ENCODE peak calls at places on chromosomes 2 and 18, in seven cellular contexts. B is HTR-8/SVneo; X is activated CD4-positive, alpha-beta memory T cell treated with anti-CD3 and anti-CD28 coated beads for 36 hours; Z is activated CD8-positive, alpha-beta T cell treated with anti-CD3 and anti-CD28 coated beads, Interleukin-2, amount 10 ng/mL, durations not matched to agents 7 days and 5 days; D is astrocyte of the spinal cord; I is EL; L is endodermal cell. M is an unnamed sample.

GRCh38 chr18:77069482-77069881 is 63.1 kb downstream of the MBP start:
- DNase-seq in I (no peak), D (no peak), Z (no peak), L (no peak), X (no peak), B (no peak), M (no peak)

GRCh38 chr18:58996131-58996632 is 131.5 kb downstream of the ZNF532 start:
- DNase-seq in Z (no peak), D (peak), L (no peak), I (peak), X (no peak), B (no peak), M (no peak)

GRCh38 chr18:48022021-48022420 is 91.6 kb upstream of the SMAD2 start:
- DNase-seq in Z (no peak), I (no peak), X (no peak), L (no peak), D (no peak), B (no peak), M (no peak)

GRCh38 chr18:31116853-31117595 is 14.8 kb upstream of the DSC2 start:
- DNase-seq in D (no peak), B (no peak), X (no peak), L (no peak), I (no peak), Z (no peak), M (no peak)

GRCh38 chr18:32037616-32038015 is 19.0 kb downstream of the RNF125 start:
- DNase-seq in L (no peak), D (no peak), B (no peak), I (no peak), Z (no peak), X (no peak), M (no peak)

GRCh38 chr2:61853086-61853847 is 593 bp downstream of the FAM161A start:
- DNase-seq in D (no peak), B (peak), X (no peak), I (peak), L (no peak), Z (no peak), M (no peak)

GRCh38 chr18:23369231-23369630 is 83.9 kb upstream of the RIOK3 start:
- DNase-seq in I (no peak), L (no peak), D (no peak), B (no peak), Z (no peak), X (no peak), M (no peak)

GRCh38 chr2:16756831-16757644 is 91.4 kb upstream of the CYRIA start:
- DNase-seq in L (peak), D (peak), B (peak), Z (peak), I (peak), X (peak), M (peak)

GRCh38 chr18:55473534-55473933 is 114.5 kb downstream of the TCF4 start:
- DNase-seq in X (no peak), Z (no peak), D (no peak), B (no peak), L (no peak), I (no peak), M (no peak)

GRCh38 chr2:8191427-8191826 is 490.4 kb upstream of the ID2 start:
- DNase-seq in B (no peak), I (no peak), L (no peak), X (no peak), Z (no peak), D (no peak), M (no peak)

GRCh38 chr2:219009294-219009693 is 16.1 kb upstream of the CRYBA2 start:
- DNase-seq in Z (no peak), D (no peak), L (no peak), I (no peak), X (no peak), B (no peak), M (no peak)

GRCh38 chr2:149050188-149050587 is 11.7 kb downstream of the LYPD6B start:
- DNase-seq in L (no peak), D (no peak), B (no peak), X (no peak), Z (no peak), I (peak), M (no peak)

GRCh38 chr2:174024524-174025270 is 59.5 kb upstream of the SP3 start:
- DNase-seq in B (no peak), L (no peak), I (peak), D (peak), X (no peak), Z (no peak), M (no peak)

GRCh38 chr2:127020536-127020935 is 86.4 kb downstream of the BIN1 start:
- DNase-seq in L (no peak), Z (no peak), X (no peak), I (no peak), B (no peak), D (no peak), M (no peak)

GRCh38 chr2:98944786-98945185 is 8.8 kb upstream of the CRACDL start:
- DNase-seq in I (peak), B (no peak), L (no peak), D (peak), Z (no peak), X (no peak), M (no peak)

GRCh38 chr2:113872201-113872600 is 17.7 kb upstream of the ACTR3 start:
- DNase-seq in X (no peak), B (no peak), I (peak), L (no peak), Z (no peak), D (peak), M (no peak)

GRCh38 chr2:207744451-207744850 is 25.3 kb downstream of the FZD5 start:
- DNase-seq in L (no peak), X (no peak), D (no peak), B (no peak), Z (no peak), I (no peak), M (no peak)

GRCh38 chr2:241936457-241937133 is 67.1 kb downstream of the RTP5 start:
- DNase-seq in B (no peak), D (no peak), I (no peak), L (no peak), Z (no peak), X (no peak), M (no peak)

GRCh38 chr2:144354953-144355352 is 165.0 kb downstream of the ZEB2 start:
- DNase-seq in D (no peak), I (peak), L (no peak), Z (no peak), B (no peak), X (no peak), M (no peak)

GRCh38 chr2:233000886-233001750 is 11.9 kb downstream of the NGEF start:
- DNase-seq in I (no peak), B (no peak), X (no peak), D (no peak), L (peak), Z (no peak), M (no peak)

GRCh38 chr2:48356701-48357322 is 173.1 kb upstream of the STON1 start:
- DNase-seq in D (peak), B (peak), Z (peak), I (no peak), X (no peak), L (no peak), M (no peak)

GRCh38 chr2:59732861-59733603 is 820.4 kb downstream of the BCL11A start:
- DNase-seq in I (no peak), L (peak), D (no peak), X (no peak), B (no peak), Z (no peak), M (no peak)

M was measured in SW 1271.